ENCODE peak calls at places on chromosomes 3 and 15, in seven cellular contexts. One of them, this sample, is unnamed.
A peak's percentile ranks its signal among the peaks of the same experiment; 100 is the strongest.

GRCh38 chr15:90819850-90820249 is 48.5 kb upstream of the FURIN start:
- DNase-seq in endothelial cell of umbilical vein: no peak
- DNase-seq in astrocyte of the spinal cord: no peak
- DNase-seq in psoas muscle: no peak
- DNase-seq in neural progenitor cell: no peak
- DNase-seq in breast epithelium: no peak
- DNase-seq in RWPE2: no peak
- DNase-seq in this sample: no peak

GRCh38 chr15:34470091-34470490 is 32.5 kb upstream of the GOLGA8A start:
- DNase-seq in endothelial cell of umbilical vein: no peak
- DNase-seq in astrocyte of the spinal cord: no peak
- DNase-seq in psoas muscle: no peak
- DNase-seq in neural progenitor cell: no peak
- DNase-seq in breast epithelium: no peak
- DNase-seq in RWPE2: no peak
- DNase-seq in this sample: no peak

GRCh38 chr3:129857899-129858298 is 35.6 kb downstream of the TMCC1 start:
- DNase-seq in endothelial cell of umbilical vein: no peak
- DNase-seq in astrocyte of the spinal cord: no peak
- DNase-seq in psoas muscle: no peak
- DNase-seq in neural progenitor cell: no peak
- DNase-seq in breast epithelium: no peak
- DNase-seq in RWPE2: no peak
- DNase-seq in this sample: no peak

GRCh38 chr3:194284351-194284750 is 66.8 kb downstream of the CPN2 start:
- DNase-seq in endothelial cell of umbilical vein: no peak
- DNase-seq in astrocyte of the spinal cord: no peak
- DNase-seq in psoas muscle: peak; percentile 3
- DNase-seq in neural progenitor cell: no peak
- DNase-seq in breast epithelium: no peak
- DNase-seq in RWPE2: peak; percentile 12
- DNase-seq in this sample: no peak

GRCh38 chr3:7999363-7999762 is 502.3 kb upstream of the LMCD1 start:
- DNase-seq in endothelial cell of umbilical vein: no peak
- DNase-seq in astrocyte of the spinal cord: peak; percentile 13
- DNase-seq in psoas muscle: no peak
- DNase-seq in neural progenitor cell: peak; percentile 80
- DNase-seq in breast epithelium: no peak
- DNase-seq in RWPE2: no peak
- DNase-seq in this sample: no peak

GRCh38 chr3:131328739-131329138 is 52.8 kb upstream of the NUDT16 start:
- DNase-seq in endothelial cell of umbilical vein: no peak
- DNase-seq in astrocyte of the spinal cord: no peak
- DNase-seq in psoas muscle: no peak
- DNase-seq in neural progenitor cell: no peak
- DNase-seq in breast epithelium: no peak
- DNase-seq in RWPE2: no peak
- DNase-seq in this sample: no peak

GRCh38 chr3:122758877-122759670 is 34.6 kb downstream of the HSPBAP1 start:
- DNase-seq in endothelial cell of umbilical vein: peak; percentile 31
- DNase-seq in astrocyte of the spinal cord: no peak
- DNase-seq in psoas muscle: no peak
- DNase-seq in neural progenitor cell: no peak
- DNase-seq in breast epithelium: no peak
- DNase-seq in RWPE2: no peak
- DNase-seq in this sample: no peak

GRCh38 chr15:25792128-25792527 is 71.0 kb downstream of the ATP10A start:
- DNase-seq in endothelial cell of umbilical vein: no peak
- DNase-seq in astrocyte of the spinal cord: no peak
- DNase-seq in psoas muscle: no peak
- DNase-seq in neural progenitor cell: no peak
- DNase-seq in breast epithelium: no peak
- DNase-seq in RWPE2: peak; percentile 49
- DNase-seq in this sample: no peak

GRCh38 chr15:77126927-77127326 is 56.0 kb upstream of the TSPAN3 start:
- DNase-seq in endothelial cell of umbilical vein: no peak
- DNase-seq in astrocyte of the spinal cord: no peak
- DNase-seq in psoas muscle: no peak
- DNase-seq in neural progenitor cell: no peak
- DNase-seq in breast epithelium: no peak
- DNase-seq in RWPE2: no peak
- DNase-seq in this sample: no peak

GRCh38 chr3:126109860-126110235 is 25.9 kb upstream of the SLC41A3 start:
- DNase-seq in endothelial cell of umbilical vein: no peak
- DNase-seq in astrocyte of the spinal cord: no peak
- DNase-seq in psoas muscle: no peak
- DNase-seq in neural progenitor cell: no peak
- DNase-seq in breast epithelium: peak; percentile 13
- DNase-seq in RWPE2: peak; percentile 56
- DNase-seq in this sample: no peak

GRCh38 chr3:144900366-144900765 is 928.7 kb downstream of the DIPK2A start:
- DNase-seq in endothelial cell of umbilical vein: no peak
- DNase-seq in astrocyte of the spinal cord: no peak
- DNase-seq in psoas muscle: no peak
- DNase-seq in neural progenitor cell: no peak
- DNase-seq in breast epithelium: no peak
- DNase-seq in RWPE2: no peak
- DNase-seq in this sample: no peak

GRCh38 chr3:64278631-64279030 is 53.4 kb upstream of the PRICKLE2 start:
- DNase-seq in endothelial cell of umbilical vein: no peak
- DNase-seq in astrocyte of the spinal cord: peak; percentile 32
- DNase-seq in psoas muscle: no peak
- DNase-seq in neural progenitor cell: peak; percentile 16
- DNase-seq in breast epithelium: no peak
- DNase-seq in RWPE2: no peak
- DNase-seq in this sample: no peak

GRCh38 chr3:194102436-194102835 is 33.5 kb upstream of the HES1 start:
- DNase-seq in endothelial cell of umbilical vein: no peak
- DNase-seq in astrocyte of the spinal cord: no peak
- DNase-seq in psoas muscle: no peak
- DNase-seq in neural progenitor cell: no peak
- DNase-seq in breast epithelium: no peak
- DNase-seq in RWPE2: no peak
- DNase-seq in this sample: no peak

GRCh38 chr3:142888484-142889262 is at the start of gene PCOLCE2:
- DNase-seq in endothelial cell of umbilical vein: peak; percentile 16
- DNase-seq in astrocyte of the spinal cord: peak; percentile 25
- DNase-seq in psoas muscle: peak; percentile 46
- DNase-seq in neural progenitor cell: peak; percentile 77
- DNase-seq in breast epithelium: no peak
- DNase-seq in RWPE2: peak; percentile 55
- DNase-seq in this sample: peak; percentile 71

GRCh38 chr3:130973401-130973800 is 53.2 kb downstream of the ASTE1 start:
- DNase-seq in endothelial cell of umbilical vein: no peak
- DNase-seq in astrocyte of the spinal cord: no peak
- DNase-seq in psoas muscle: no peak
- DNase-seq in neural progenitor cell: no peak
- DNase-seq in breast epithelium: no peak
- DNase-seq in RWPE2: no peak
- DNase-seq in this sample: no peak

GRCh38 chr15:90449206-90449735 is 61.2 kb downstream of the IQGAP1 start:
- DNase-seq in endothelial cell of umbilical vein: no peak
- DNase-seq in astrocyte of the spinal cord: peak; percentile 52
- DNase-seq in psoas muscle: no peak
- DNase-seq in neural progenitor cell: no peak
- DNase-seq in breast epithelium: no peak
- DNase-seq in RWPE2: no peak
- DNase-seq in this sample: no peak

GRCh38 chr3:33047842-33048834 is 48.8 kb downstream of the GLB1 start:
- DNase-seq in endothelial cell of umbilical vein: no peak
- DNase-seq in astrocyte of the spinal cord: no peak
- DNase-seq in psoas muscle: no peak
- DNase-seq in neural progenitor cell: no peak
- DNase-seq in breast epithelium: no peak
- DNase-seq in RWPE2: no peak
- DNase-seq in this sample: no peak

GRCh38 chr3:62142696-62143095 is 230.7 kb downstream of the FEZF2 start:
- DNase-seq in endothelial cell of umbilical vein: no peak
- DNase-seq in astrocyte of the spinal cord: no peak
- DNase-seq in psoas muscle: no peak
- DNase-seq in neural progenitor cell: peak; percentile 20
- DNase-seq in breast epithelium: no peak
- DNase-seq in RWPE2: no peak
- DNase-seq in this sample: no peak

GRCh38 chr3:10434144-10434937 is 71.0 kb downstream of the ATP2B2 start:
- DNase-seq in endothelial cell of umbilical vein: no peak
- DNase-seq in astrocyte of the spinal cord: no peak
- DNase-seq in psoas muscle: no peak
- DNase-seq in neural progenitor cell: no peak
- DNase-seq in breast epithelium: no peak
- DNase-seq in RWPE2: no peak
- DNase-seq in this sample: no peak

GRCh38 chr3:120559228-120560061 is 36.7 kb upstream of the NDUFB4 start:
- DNase-seq in endothelial cell of umbilical vein: peak; percentile 73
- DNase-seq in astrocyte of the spinal cord: peak; percentile 67
- DNase-seq in psoas muscle: peak; percentile 45
- DNase-seq in neural progenitor cell: peak; percentile 81
- DNase-seq in breast epithelium: no peak
- DNase-seq in RWPE2: no peak
- DNase-seq in this sample: peak; percentile 41

GRCh38 chr3:177679568-177680441 is 482.5 kb upstream of the TBL1XR1 start:
- DNase-seq in endothelial cell of umbilical vein: peak; percentile 76
- DNase-seq in astrocyte of the spinal cord: peak; percentile 77
- DNase-seq in psoas muscle: peak; percentile 28
- DNase-seq in neural progenitor cell: peak; percentile 22
- DNase-seq in breast epithelium: no peak
- DNase-seq in RWPE2: no peak
- DNase-seq in this sample: peak; percentile 21

GRCh38 chr3:43288366-43288765 is 2.0 kb downstream of the SNRK start:
- DNase-seq in endothelial cell of umbilical vein: peak; percentile 42
- DNase-seq in astrocyte of the spinal cord: peak; percentile 68
- DNase-seq in psoas muscle: no peak
- DNase-seq in neural progenitor cell: no peak
- DNase-seq in breast epithelium: no peak
- DNase-seq in RWPE2: no peak
- DNase-seq in this sample: no peak

GRCh38 chr3:40298075-40298474 is 11.4 kb upstream of the EIF1B start:
- DNase-seq in endothelial cell of umbilical vein: no peak
- DNase-seq in astrocyte of the spinal cord: no peak
- DNase-seq in psoas muscle: no peak
- DNase-seq in neural progenitor cell: no peak
- DNase-seq in breast epithelium: no peak
- DNase-seq in RWPE2: no peak
- DNase-seq in this sample: no peak

GRCh38 chr3:155581579-155581978 is 163.3 kb downstream of the PLCH1 start:
- DNase-seq in endothelial cell of umbilical vein: no peak
- DNase-seq in astrocyte of the spinal cord: no peak
- DNase-seq in psoas muscle: no peak
- DNase-seq in neural progenitor cell: no peak
- DNase-seq in breast epithelium: no peak
- DNase-seq in RWPE2: no peak
- DNase-seq in this sample: no peak

GRCh38 chr3:31027914-31028313 is 133.5 kb upstream of the GADL1 start:
- DNase-seq in endothelial cell of umbilical vein: no peak
- DNase-seq in astrocyte of the spinal cord: peak; percentile 25
- DNase-seq in psoas muscle: no peak
- DNase-seq in neural progenitor cell: no peak
- DNase-seq in breast epithelium: no peak
- DNase-seq in RWPE2: no peak
- DNase-seq in this sample: no peak

GRCh38 chr3:171801738-171802600 is 8.3 kb downstream of the PLD1 start:
- DNase-seq in endothelial cell of umbilical vein: peak; percentile 97
- DNase-seq in astrocyte of the spinal cord: peak; percentile 92
- DNase-seq in psoas muscle: no peak
- DNase-seq in neural progenitor cell: no peak
- DNase-seq in breast epithelium: no peak
- DNase-seq in RWPE2: no peak
- DNase-seq in this sample: no peak

GRCh38 chr15:39878401-39878775 is 41.7 kb downstream of the GPR176 start:
- DNase-seq in endothelial cell of umbilical vein: no peak
- DNase-seq in astrocyte of the spinal cord: no peak
- DNase-seq in psoas muscle: no peak
- DNase-seq in neural progenitor cell: no peak
- DNase-seq in breast epithelium: no peak
- DNase-seq in RWPE2: no peak
- DNase-seq in this sample: no peak

DNA sequence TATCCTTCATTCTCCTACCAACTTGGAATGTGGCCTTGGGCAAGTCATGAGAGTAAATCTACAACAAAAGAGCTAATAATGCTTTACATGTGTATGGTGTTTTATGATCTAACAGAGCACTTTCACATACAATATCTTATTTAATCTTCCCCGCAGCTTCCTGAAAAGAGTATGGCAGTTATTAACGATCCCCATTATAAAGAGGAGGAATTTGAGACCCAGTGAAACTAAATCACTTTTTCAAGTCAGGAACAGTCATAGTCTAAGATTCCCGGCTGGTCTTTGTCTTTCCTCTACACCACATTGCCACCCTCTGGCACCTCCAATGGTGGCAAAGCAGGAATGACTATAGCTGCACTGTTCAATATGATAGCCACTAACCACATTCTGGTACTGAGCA is 69.7 kb upstream of the CMSS1 start:
- DNase-seq in endothelial cell of umbilical vein: peak; percentile 62
- DNase-seq in astrocyte of the spinal cord: peak; percentile 67
- DNase-seq in psoas muscle: no peak
- DNase-seq in neural progenitor cell: peak; percentile 27
- DNase-seq in breast epithelium: no peak
- DNase-seq in RWPE2: no peak
- DNase-seq in this sample: no peak
- TF ChIP-seq CTCF in endothelial cell of umbilical vein: peak; percentile 23
- TF ChIP-seq CTCF in astrocyte of the spinal cord: peak; percentile 59
- TF ChIP-seq CTCF in psoas muscle: peak; percentile 5
- TF ChIP-seq CTCF in neural progenitor cell: peak; percentile 27
- TF ChIP-seq CTCF in breast epithelium: no peak
- TF ChIP-seq CTCF in RWPE2: peak; percentile 54
- TF ChIP-seq CTCF in this sample: no peak

GRCh38 chr15:79314811-79315210 is 3.9 kb downstream of the TMED3 start:
- DNase-seq in endothelial cell of umbilical vein: no peak
- DNase-seq in astrocyte of the spinal cord: no peak
- DNase-seq in psoas muscle: no peak
- DNase-seq in neural progenitor cell: no peak
- DNase-seq in breast epithelium: peak; percentile 88
- DNase-seq in RWPE2: no peak
- DNase-seq in this sample: no peak
- TF ChIP-seq CTCF in endothelial cell of umbilical vein: no peak
- TF ChIP-seq CTCF in astrocyte of the spinal cord: no peak
- TF ChIP-seq CTCF in psoas muscle: no peak
- TF ChIP-seq CTCF in neural progenitor cell: no peak
- TF ChIP-seq CTCF in breast epithelium: no peak
- TF ChIP-seq CTCF in RWPE2: no peak
- TF ChIP-seq CTCF in this sample: no peak

GRCh38 chr3:38421679-38422336 is 31.9 kb upstream of the ACVR2B start:
- DNase-seq in endothelial cell of umbilical vein: no peak
- DNase-seq in astrocyte of the spinal cord: no peak
- DNase-seq in psoas muscle: no peak
- DNase-seq in neural progenitor cell: no peak
- DNase-seq in breast epithelium: no peak
- DNase-seq in RWPE2: no peak
- DNase-seq in this sample: no peak
- TF ChIP-seq CTCF in endothelial cell of umbilical vein: no peak
- TF ChIP-seq CTCF in astrocyte of the spinal cord: no peak
- TF ChIP-seq CTCF in psoas muscle: no peak
- TF ChIP-seq CTCF in neural progenitor cell: no peak
- TF ChIP-seq CTCF in breast epithelium: no peak
- TF ChIP-seq CTCF in RWPE2: no peak
- TF ChIP-seq CTCF in this sample: no peak

DNA sequence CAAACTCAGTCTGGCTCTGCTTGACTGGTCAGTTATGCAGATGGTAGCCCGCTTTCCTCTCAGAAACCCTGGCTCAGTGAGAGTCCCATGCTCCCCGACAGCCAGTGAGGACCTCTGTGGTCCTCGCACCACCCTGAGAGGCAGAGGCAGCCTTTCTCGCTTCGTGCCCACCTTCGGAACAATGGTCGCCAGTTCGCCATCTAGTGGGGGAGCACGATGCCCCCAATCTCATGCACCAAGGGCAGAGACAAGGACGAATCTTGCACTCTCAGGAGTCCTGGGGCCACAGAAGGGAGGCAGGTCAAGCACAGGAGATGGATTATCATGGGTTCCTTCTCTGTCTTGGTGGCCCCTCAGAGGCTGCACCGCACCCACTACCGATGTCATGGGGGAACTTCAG is 75.2 kb downstream of the RHCG start:
- DNase-seq in endothelial cell of umbilical vein: no peak
- DNase-seq in astrocyte of the spinal cord: no peak
- DNase-seq in psoas muscle: no peak
- DNase-seq in neural progenitor cell: no peak
- DNase-seq in breast epithelium: no peak
- DNase-seq in RWPE2: no peak
- DNase-seq in this sample: no peak
- TF ChIP-seq CTCF in endothelial cell of umbilical vein: no peak
- TF ChIP-seq CTCF in astrocyte of the spinal cord: peak; percentile 1
- TF ChIP-seq CTCF in psoas muscle: no peak
- TF ChIP-seq CTCF in neural progenitor cell: no peak
- TF ChIP-seq CTCF in breast epithelium: no peak
- TF ChIP-seq CTCF in RWPE2: peak; percentile 9
- TF ChIP-seq CTCF in this sample: no peak

This sample was measured in nephron progenitor cell.